ENCODE peak calls at places on chromosomes 1 and 21, in ten cellular contexts. V is activated CD8-positive, alpha-beta memory T cell treated with anti-CD3 and anti-CD28 coated beads, Interleukin-2, amount 50 U/mL, for 48 hours; D is esophagus squamous epithelium; P is naive thymus-derived CD4-positive, alpha-beta T cell; C is choroid plexus epithelial cell; G is upper lobe of right lung; A is right cardiac atrium; N is fibroblast of mammary gland; T is K562; H is stimulated activated CD4-positive, alpha-beta T cell treated with anti-CD3 and anti-CD28 coated beads, Interleukin-2, amount 100 ng/mL, for 24 hours. X is an unnamed sample.

GRCh38 chr21:22657786-22658185 is 1659.6 kb downstream of the NCAM2 start:
- DNase-seq in V (no peak), D (no peak), P (no peak), C (no peak), G (no peak), A (no peak), N (no peak), T (no peak), H (no peak), X (peak)

GRCh38 chr1:20308569-20308968 is 17.9 kb downstream of the VWA5B1 start:
- DNase-seq in V (no peak), D (no peak), P (no peak), C (no peak), G (no peak), A (peak), N (no peak), T (peak), H (no peak), X (no peak)

GRCh38 chr1:184854456-184855180 is 100.0 kb upstream of the EDEM3 start:
- DNase-seq in V (no peak), D (no peak), P (no peak), C (peak), G (no peak), A (no peak), N (peak), T (no peak), H (no peak), X (no peak)

GRCh38 chr1:231919900-231920299 is 293.3 kb downstream of the DISC1 start:
- DNase-seq in V (no peak), D (no peak), P (no peak), C (no peak), G (no peak), A (no peak), N (no peak), T (no peak), H (peak), X (peak)

GRCh38 chr21:33374874-33375644 is 28.2 kb upstream of the IFNGR2 start:
- DNase-seq in V (no peak), D (no peak), P (no peak), C (no peak), G (no peak), A (no peak), N (no peak), T (no peak), H (no peak), X (no peak)

GRCh38 chr1:36934061-36934460 is 100.3 kb downstream of the GRIK3 start:
- DNase-seq in V (no peak), D (no peak), P (no peak), C (no peak), G (no peak), A (no peak), N (no peak), T (no peak), H (no peak), X (no peak)

GRCh38 chr1:10755977-10756521 is 40.4 kb downstream of the CASZ1 start:
- DNase-seq in V (peak), D (no peak), P (peak), C (no peak), G (peak), A (peak), N (peak), T (peak), H (peak), X (peak)

GRCh38 chr1:113871597-113872113 is at the start of gene PTPN22:
- DNase-seq in V (peak), D (no peak), P (peak), C (peak), G (peak), A (peak), N (peak), T (no peak), H (peak), X (peak)

GRCh38 chr1:147808025-147808424 is 47.6 kb upstream of the GJA5 start:
- DNase-seq in V (no peak), D (no peak), P (no peak), C (peak), G (no peak), A (no peak), N (peak), T (no peak), H (no peak), X (peak)

GRCh38 chr21:32772281-32773047 is 909 bp upstream of the PAXBP1 start:
- DNase-seq in V (peak), D (no peak), P (no peak), C (peak), G (no peak), A (peak), N (peak), T (peak), H (peak), X (peak)

GRCh38 chr1:32538887-32539583 is at the start of gene ZBTB8A:
- DNase-seq in V (peak), D (no peak), P (no peak), C (peak), G (peak), A (peak), N (peak), T (peak), H (peak), X (peak)

GRCh38 chr21:46326110-46326703 is 2.3 kb downstream of the PCNT start:
- DNase-seq in V (no peak), D (no peak), P (no peak), C (no peak), G (no peak), A (no peak), N (no peak), T (no peak), H (no peak), X (no peak)

GRCh38 chr1:54334996-54335395 is 71.2 kb downstream of the SSBP3 start:
- DNase-seq in V (no peak), D (no peak), P (no peak), C (peak), G (no peak), A (no peak), N (peak), T (no peak), H (no peak), X (no peak)

GRCh38 chr1:4002741-4003140 is 102.7 kb upstream of the C1orf174 start:
- DNase-seq in V (no peak), D (no peak), P (no peak), C (no peak), G (peak), A (no peak), N (no peak), T (no peak), H (no peak), X (no peak)

GRCh38 chr1:169363046-169363756 is 4.4 kb downstream of the NME7 start:
- DNase-seq in V (no peak), D (no peak), P (no peak), C (peak), G (no peak), A (no peak), N (peak), T (no peak), H (peak), X (no peak)

GRCh38 chr21:38311091-38311490 is 54.3 kb downstream of the KCNJ15 start:
- DNase-seq in V (no peak), D (no peak), P (no peak), C (no peak), G (no peak), A (no peak), N (no peak), T (no peak), H (no peak), X (no peak)

GRCh38 chr1:239810071-239810481 is 281.6 kb upstream of the FMN2 start:
- DNase-seq in V (no peak), D (no peak), P (no peak), C (no peak), G (no peak), A (no peak), N (peak), T (no peak), H (no peak), X (no peak)

GRCh38 chr1:178644308-178645120 is 80.5 kb upstream of the RALGPS2 start:
- DNase-seq in V (no peak), D (no peak), P (no peak), C (peak), G (no peak), A (peak), N (no peak), T (no peak), H (no peak), X (peak)

GRCh38 chr21:37982496-37983318 is 66.5 kb upstream of the KCNJ6 start:
- DNase-seq in V (no peak), D (no peak), P (no peak), C (no peak), G (no peak), A (no peak), N (no peak), T (no peak), H (no peak), X (no peak)

GRCh38 chr1:178881950-178882349 is 11.1 kb upstream of the ANGPTL1 start:
- DNase-seq in V (no peak), D (no peak), P (no peak), C (no peak), G (no peak), A (no peak), N (no peak), T (no peak), H (no peak), X (no peak)

GRCh38 chr1:180258935-180259334 is 28.9 kb downstream of the LHX4 start:
- DNase-seq in V (no peak), D (no peak), P (no peak), C (no peak), G (no peak), A (no peak), N (no peak), T (no peak), H (no peak), X (no peak)

GRCh38 chr1:23591460-23592208 is 32.3 kb upstream of the ID3 start:
- DNase-seq in V (peak), D (no peak), P (no peak), C (peak), G (no peak), A (no peak), N (no peak), T (peak), H (peak), X (no peak)

GRCh38 chr1:225451840-225452515 is 24.1 kb upstream of the LBR start:
- DNase-seq in V (peak), D (no peak), P (no peak), C (no peak), G (peak), A (peak), N (no peak), T (no peak), H (no peak), X (no peak)

GRCh38 chr1:44377925-44378784 is 23.1 kb upstream of the ERI3 start:
- DNase-seq in V (peak), D (no peak), P (peak), C (peak), G (no peak), A (peak), N (peak), T (peak), H (peak), X (peak)

GRCh38 chr1:87685366-87686136 is 356.9 kb downstream of the LMO4 start:
- DNase-seq in V (no peak), D (no peak), P (no peak), C (peak), G (no peak), A (no peak), N (no peak), T (no peak), H (no peak), X (no peak)